ENCODE peak calls at places on chromosomes 13 and 19, in eight cellular contexts. One of them, this sample, is unnamed.

GRCh38 chr19:17402982-17403855 is 2.2 kb downstream of the BST2 start:
- DNase-seq in lung: no peak
- DNase-seq in omental fat pad: no peak
- DNase-seq in CD4-positive, alpha-beta T cell: peak; percentile 67
- DNase-seq in choroid plexus epithelial cell: peak; percentile 46
- DNase-seq in esophagus squamous epithelium: no peak
- DNase-seq in H9: peak; percentile 93
- DNase-seq in heart right ventricle: no peak
- DNase-seq in this sample: no peak

GRCh38 chr13:39892731-39893293 is 237.3 kb downstream of the COG6 start:
- DNase-seq in lung: no peak
- DNase-seq in omental fat pad: no peak
- DNase-seq in CD4-positive, alpha-beta T cell: peak; percentile 33
- DNase-seq in choroid plexus epithelial cell: peak; percentile 66
- DNase-seq in esophagus squamous epithelium: no peak
- DNase-seq in H9: no peak
- DNase-seq in heart right ventricle: peak; percentile 59
- DNase-seq in this sample: no peak

GRCh38 chr13:110684388-110685056 is 21.4 kb downstream of the CARS2 start:
- DNase-seq in lung: no peak
- DNase-seq in omental fat pad: no peak
- DNase-seq in CD4-positive, alpha-beta T cell: no peak
- DNase-seq in choroid plexus epithelial cell: no peak
- DNase-seq in esophagus squamous epithelium: no peak
- DNase-seq in H9: no peak
- DNase-seq in heart right ventricle: no peak
- DNase-seq in this sample: no peak

GRCh38 chr13:112065521-112065866 is 1.5 kb upstream of the SOX1 start:
- DNase-seq in lung: no peak
- DNase-seq in omental fat pad: no peak
- DNase-seq in CD4-positive, alpha-beta T cell: no peak
- DNase-seq in choroid plexus epithelial cell: no peak
- DNase-seq in esophagus squamous epithelium: no peak
- DNase-seq in H9: no peak
- DNase-seq in heart right ventricle: no peak
- DNase-seq in this sample: no peak

GRCh38 chr13:30569901-30570576 is 47.7 kb upstream of the USPL1 start:
- DNase-seq in lung: no peak
- DNase-seq in omental fat pad: no peak
- DNase-seq in CD4-positive, alpha-beta T cell: no peak
- DNase-seq in choroid plexus epithelial cell: peak; percentile 96
- DNase-seq in esophagus squamous epithelium: no peak
- DNase-seq in H9: peak; percentile 37
- DNase-seq in heart right ventricle: peak; percentile 8
- DNase-seq in this sample: no peak

GRCh38 chr13:99289674-99290337 is 17.4 kb downstream of the GPR183 start:
- DNase-seq in lung: no peak
- DNase-seq in omental fat pad: no peak
- DNase-seq in CD4-positive, alpha-beta T cell: no peak
- DNase-seq in choroid plexus epithelial cell: no peak
- DNase-seq in esophagus squamous epithelium: no peak
- DNase-seq in H9: no peak
- DNase-seq in heart right ventricle: no peak
- DNase-seq in this sample: no peak

GRCh38 chr19:36215276-36216171 is 618 bp downstream of the ZNF146 start:
- DNase-seq in lung: no peak
- DNase-seq in omental fat pad: no peak
- DNase-seq in CD4-positive, alpha-beta T cell: no peak
- DNase-seq in choroid plexus epithelial cell: peak; percentile 64
- DNase-seq in esophagus squamous epithelium: no peak
- DNase-seq in H9: no peak
- DNase-seq in heart right ventricle: no peak
- DNase-seq in this sample: no peak

GRCh38 chr13:32234914-32235313 is 80.2 kb downstream of the ZAR1L start:
- DNase-seq in lung: no peak
- DNase-seq in omental fat pad: no peak
- DNase-seq in CD4-positive, alpha-beta T cell: no peak
- DNase-seq in choroid plexus epithelial cell: no peak
- DNase-seq in esophagus squamous epithelium: no peak
- DNase-seq in H9: no peak
- DNase-seq in heart right ventricle: no peak
- DNase-seq in this sample: no peak

GRCh38 chr13:39455534-39456175 is 147.3 kb downstream of the LHFPL6 start:
- DNase-seq in lung: no peak
- DNase-seq in omental fat pad: no peak
- DNase-seq in CD4-positive, alpha-beta T cell: no peak
- DNase-seq in choroid plexus epithelial cell: peak; percentile 72
- DNase-seq in esophagus squamous epithelium: no peak
- DNase-seq in H9: no peak
- DNase-seq in heart right ventricle: no peak
- DNase-seq in this sample: no peak

GRCh38 chr13:114142640-114143490 is 10.4 kb upstream of the RASA3 start:
- DNase-seq in lung: no peak
- DNase-seq in omental fat pad: no peak
- DNase-seq in CD4-positive, alpha-beta T cell: peak; percentile 79
- DNase-seq in choroid plexus epithelial cell: no peak
- DNase-seq in esophagus squamous epithelium: no peak
- DNase-seq in H9: no peak
- DNase-seq in heart right ventricle: no peak
- DNase-seq in this sample: no peak

GRCh38 chr19:24101459-24102122 is 14.6 kb downstream of the ZNF254 start:
- DNase-seq in lung: no peak
- DNase-seq in omental fat pad: no peak
- DNase-seq in CD4-positive, alpha-beta T cell: no peak
- DNase-seq in choroid plexus epithelial cell: peak; percentile 46
- DNase-seq in esophagus squamous epithelium: no peak
- DNase-seq in H9: no peak
- DNase-seq in heart right ventricle: no peak
- DNase-seq in this sample: no peak

GRCh38 chr19:55437410-55437809 is 5.7 kb downstream of the SHISA7 start:
- DNase-seq in lung: peak; percentile 70
- DNase-seq in omental fat pad: no peak
- DNase-seq in CD4-positive, alpha-beta T cell: no peak
- DNase-seq in choroid plexus epithelial cell: peak; percentile 74
- DNase-seq in esophagus squamous epithelium: no peak
- DNase-seq in H9: peak; percentile 88
- DNase-seq in heart right ventricle: peak; percentile 49
- DNase-seq in this sample: peak; percentile 67

GRCh38 chr13:31588331-31588730 is 151.0 kb upstream of the RXFP2 start:
- DNase-seq in lung: no peak
- DNase-seq in omental fat pad: no peak
- DNase-seq in CD4-positive, alpha-beta T cell: no peak
- DNase-seq in choroid plexus epithelial cell: no peak
- DNase-seq in esophagus squamous epithelium: no peak
- DNase-seq in H9: no peak
- DNase-seq in heart right ventricle: no peak
- DNase-seq in this sample: no peak

GRCh38 chr13:50513528-50513863 is 330.0 kb downstream of the DLEU7 start:
- DNase-seq in lung: no peak
- DNase-seq in omental fat pad: no peak
- DNase-seq in CD4-positive, alpha-beta T cell: no peak
- DNase-seq in choroid plexus epithelial cell: no peak
- DNase-seq in esophagus squamous epithelium: no peak
- DNase-seq in H9: no peak
- DNase-seq in heart right ventricle: no peak
- DNase-seq in this sample: no peak

GRCh38 chr13:58852076-58852475 is 1220.5 kb downstream of the PCDH17 start:
- DNase-seq in lung: no peak
- DNase-seq in omental fat pad: no peak
- DNase-seq in CD4-positive, alpha-beta T cell: no peak
- DNase-seq in choroid plexus epithelial cell: peak; percentile 2
- DNase-seq in esophagus squamous epithelium: no peak
- DNase-seq in H9: no peak
- DNase-seq in heart right ventricle: no peak
- DNase-seq in this sample: no peak

GRCh38 chr13:48561461-48562224 is 28.8 kb upstream of the RCBTB2 start:
- DNase-seq in lung: no peak
- DNase-seq in omental fat pad: no peak
- DNase-seq in CD4-positive, alpha-beta T cell: no peak
- DNase-seq in choroid plexus epithelial cell: no peak
- DNase-seq in esophagus squamous epithelium: no peak
- DNase-seq in H9: no peak
- DNase-seq in heart right ventricle: no peak
- DNase-seq in this sample: no peak

DNA sequence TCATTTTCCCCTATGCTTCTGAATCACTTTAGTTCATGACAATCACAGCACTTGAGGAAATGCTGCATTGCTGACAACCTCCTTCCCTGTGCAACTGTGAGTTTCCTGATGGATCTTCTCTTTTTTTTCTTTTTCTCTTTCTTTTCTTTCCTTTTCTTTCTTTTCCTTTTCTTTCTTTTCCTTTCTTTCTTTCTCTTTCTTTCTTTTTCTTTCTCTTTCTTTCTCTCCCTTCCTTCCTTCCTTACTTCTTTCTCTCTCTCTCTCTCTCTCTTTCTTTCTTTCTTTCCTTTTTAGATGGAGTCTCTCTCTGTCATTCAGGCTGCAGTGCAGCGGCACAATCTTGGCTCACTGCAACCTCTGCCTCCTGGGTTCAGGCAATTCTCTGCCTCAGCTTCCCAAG is 247.9 kb upstream of the HTR2A start:
- DNase-seq in lung: no peak
- DNase-seq in omental fat pad: no peak
- DNase-seq in CD4-positive, alpha-beta T cell: no peak
- DNase-seq in choroid plexus epithelial cell: no peak
- DNase-seq in esophagus squamous epithelium: no peak
- DNase-seq in H9: no peak
- DNase-seq in heart right ventricle: no peak
- DNase-seq in this sample: no peak
- TF ChIP-seq CTCF in lung: no peak
- TF ChIP-seq CTCF in omental fat pad: no peak
- TF ChIP-seq CTCF in CD4-positive, alpha-beta T cell: no peak
- TF ChIP-seq CTCF in choroid plexus epithelial cell: no peak
- TF ChIP-seq CTCF in esophagus squamous epithelium: no peak
- TF ChIP-seq CTCF in H9: no peak
- TF ChIP-seq CTCF in heart right ventricle: no peak
- TF ChIP-seq CTCF in this sample: no peak

GRCh38 chr13:80361883-80362327 is 21.0 kb upstream of the SPRY2 start:
- DNase-seq in lung: no peak
- DNase-seq in omental fat pad: no peak
- DNase-seq in CD4-positive, alpha-beta T cell: no peak
- DNase-seq in choroid plexus epithelial cell: no peak
- DNase-seq in esophagus squamous epithelium: no peak
- DNase-seq in H9: peak; percentile 36
- DNase-seq in heart right ventricle: no peak
- DNase-seq in this sample: no peak
- TF ChIP-seq CTCF in lung: no peak
- TF ChIP-seq CTCF in omental fat pad: no peak
- TF ChIP-seq CTCF in CD4-positive, alpha-beta T cell: no peak
- TF ChIP-seq CTCF in choroid plexus epithelial cell: no peak
- TF ChIP-seq CTCF in esophagus squamous epithelium: no peak
- TF ChIP-seq CTCF in H9: peak; percentile 44
- TF ChIP-seq CTCF in heart right ventricle: no peak
- TF ChIP-seq CTCF in this sample: no peak

DNA sequence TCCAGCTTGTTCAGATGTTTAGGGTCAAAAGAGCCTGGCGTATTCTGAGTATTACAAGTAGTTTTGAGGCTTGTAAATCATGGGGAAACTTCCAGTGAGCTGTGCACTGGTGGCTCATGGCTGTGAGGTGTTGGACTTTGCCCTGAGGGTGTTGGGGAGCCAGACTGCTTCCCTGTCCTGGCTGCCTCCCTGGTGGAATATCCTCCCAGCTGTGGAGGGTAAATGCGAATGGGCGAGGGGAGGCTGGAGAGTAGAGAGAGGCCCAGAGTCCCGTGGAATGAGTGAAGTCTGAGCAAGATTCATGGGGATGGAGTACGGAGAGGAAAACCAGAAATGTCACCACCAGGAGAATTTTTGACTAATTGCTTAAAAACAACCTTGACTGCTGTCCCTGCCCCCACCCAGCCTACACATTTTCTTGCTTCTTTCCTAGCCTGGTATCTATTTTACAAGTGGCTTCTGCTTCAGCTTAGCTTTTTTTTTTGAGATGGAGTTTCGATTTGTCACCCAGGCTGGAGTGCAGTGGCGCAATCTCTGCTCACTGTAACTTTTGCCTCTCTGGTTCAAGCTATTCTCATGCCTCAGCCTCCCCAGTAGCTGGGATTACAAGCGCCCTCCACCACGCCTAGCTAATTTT is 3.7 kb downstream of the SNRPA start:
- DNase-seq in lung: no peak
- DNase-seq in omental fat pad: no peak
- DNase-seq in CD4-positive, alpha-beta T cell: no peak
- DNase-seq in choroid plexus epithelial cell: no peak
- DNase-seq in esophagus squamous epithelium: no peak
- DNase-seq in H9: no peak
- DNase-seq in heart right ventricle: no peak
- DNase-seq in this sample: no peak
- TF ChIP-seq CTCF in lung: no peak
- TF ChIP-seq CTCF in omental fat pad: no peak
- TF ChIP-seq CTCF in CD4-positive, alpha-beta T cell: no peak
- TF ChIP-seq CTCF in choroid plexus epithelial cell: no peak
- TF ChIP-seq CTCF in esophagus squamous epithelium: no peak
- TF ChIP-seq CTCF in H9: no peak
- TF ChIP-seq CTCF in heart right ventricle: no peak
- TF ChIP-seq CTCF in this sample: no peak

DNA sequence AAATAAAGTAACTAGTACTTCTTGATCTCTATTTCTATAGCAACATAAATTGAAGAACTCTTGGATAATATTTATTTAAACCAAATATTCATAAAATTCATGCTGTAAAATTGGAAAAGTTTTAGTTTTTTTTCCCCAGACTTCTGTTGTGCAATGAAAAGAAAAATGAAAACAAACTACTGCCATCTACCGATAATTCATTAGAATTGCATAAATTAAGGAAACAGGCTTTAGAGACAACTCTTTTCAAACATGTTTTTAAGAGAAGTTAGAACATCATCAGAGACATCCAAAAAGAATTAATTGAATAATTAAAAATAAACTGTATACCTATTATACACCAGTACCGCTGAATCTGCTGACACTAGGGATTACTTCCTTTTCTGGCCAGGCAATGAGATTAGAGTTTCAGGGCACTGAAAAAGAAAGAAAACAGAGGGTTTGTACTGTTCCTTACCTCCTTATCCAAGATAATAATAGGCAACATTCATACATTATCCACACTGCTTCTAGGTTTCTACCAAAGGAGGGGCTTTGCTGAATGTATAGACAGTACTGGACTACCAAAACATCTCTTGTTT is 4.9 kb downstream of the CCDC122 start:
- DNase-seq in lung: no peak
- DNase-seq in omental fat pad: no peak
- DNase-seq in CD4-positive, alpha-beta T cell: no peak
- DNase-seq in choroid plexus epithelial cell: peak; percentile 62
- DNase-seq in esophagus squamous epithelium: no peak
- DNase-seq in H9: no peak
- DNase-seq in heart right ventricle: no peak
- DNase-seq in this sample: no peak
- TF ChIP-seq CTCF in lung: peak; percentile 25
- TF ChIP-seq CTCF in omental fat pad: no peak
- TF ChIP-seq CTCF in CD4-positive, alpha-beta T cell: peak; percentile 79
- TF ChIP-seq CTCF in choroid plexus epithelial cell: peak; percentile 48
- TF ChIP-seq CTCF in esophagus squamous epithelium: peak; percentile 70
- TF ChIP-seq CTCF in H9: peak; percentile 69
- TF ChIP-seq CTCF in heart right ventricle: peak; percentile 24
- TF ChIP-seq CTCF in this sample: peak; percentile 71